ENCODE peak calls at places on chromosomes 12 and 14, in four cellular contexts. One of them, this sample, is unnamed. For H3K9me1, the result is how much of the 10 kb centered on the place peaks cover.

GRCh38 chr12:131836193-131836592 is 8.0 kb downstream of the MMP17 start:
- DNase-seq in K562: no peak
- DNase-seq in keratinocyte: no peak
- DNase-seq in IMR-90: peak
- DNase-seq in this sample: peak

GRCh38 chr14:68306934-68307758 is 485.7 kb downstream of the ZFP36L1 start:
- DNase-seq in K562: no peak
- DNase-seq in keratinocyte: no peak
- DNase-seq in IMR-90: peak
- DNase-seq in this sample: no peak

GRCh38 chr12:98162906-98163678 is 352.3 kb upstream of the TMPO start:
- DNase-seq in K562: no peak
- DNase-seq in keratinocyte: no peak
- DNase-seq in IMR-90: no peak
- DNase-seq in this sample: no peak

GRCh38 chr12:29316772-29317171 is 64.2 kb downstream of the ERGIC2 start:
- DNase-seq in keratinocyte: no peak
- DNase-seq in K562: no peak
- DNase-seq in IMR-90: peak
- DNase-seq in this sample: no peak

GRCh38 chr12:44774815-44775411 is 101.2 kb downstream of the NELL2 start:
- DNase-seq in IMR-90: peak
- DNase-seq in keratinocyte: no peak
- DNase-seq in K562: peak
- DNase-seq in this sample: peak

GRCh38 chr14:74426202-74426582 is at the start of gene SYNDIG1L:
- DNase-seq in K562: no peak
- DNase-seq in keratinocyte: no peak
- DNase-seq in IMR-90: no peak
- DNase-seq in this sample: no peak

GRCh38 chr12:67026847-67027246 is 242.3 kb upstream of the CAND1 start:
- DNase-seq in IMR-90: no peak
- DNase-seq in K562: no peak
- DNase-seq in keratinocyte: no peak
- DNase-seq in this sample: no peak

GRCh38 chr12:121715862-121716435 is 3.4 kb downstream of the TMEM120B start:
- DNase-seq in keratinocyte: no peak
- DNase-seq in K562: no peak
- DNase-seq in IMR-90: no peak
- DNase-seq in this sample: no peak

GRCh38 chr12:81896771-81897170 is 137.6 kb upstream of the PPFIA2 start:
- DNase-seq in K562: no peak
- DNase-seq in keratinocyte: no peak
- DNase-seq in IMR-90: no peak
- DNase-seq in this sample: no peak

GRCh38 chr14:65115615-65116014 is 13.3 kb upstream of the MAX start:
- DNase-seq in keratinocyte: no peak
- DNase-seq in K562: no peak
- DNase-seq in IMR-90: no peak
- DNase-seq in this sample: no peak

GRCh38 chr14:51157012-51157411 is 62.1 kb upstream of the TRIM9 start:
- DNase-seq in IMR-90: peak
- DNase-seq in keratinocyte: no peak
- DNase-seq in K562: no peak
- DNase-seq in this sample: peak

GRCh38 chr12:100789975-100790374 is 4.6 kb upstream of the ANO4 start:
- DNase-seq in K562: no peak
- DNase-seq in IMR-90: no peak
- DNase-seq in keratinocyte: no peak
- DNase-seq in this sample: no peak

DNA sequence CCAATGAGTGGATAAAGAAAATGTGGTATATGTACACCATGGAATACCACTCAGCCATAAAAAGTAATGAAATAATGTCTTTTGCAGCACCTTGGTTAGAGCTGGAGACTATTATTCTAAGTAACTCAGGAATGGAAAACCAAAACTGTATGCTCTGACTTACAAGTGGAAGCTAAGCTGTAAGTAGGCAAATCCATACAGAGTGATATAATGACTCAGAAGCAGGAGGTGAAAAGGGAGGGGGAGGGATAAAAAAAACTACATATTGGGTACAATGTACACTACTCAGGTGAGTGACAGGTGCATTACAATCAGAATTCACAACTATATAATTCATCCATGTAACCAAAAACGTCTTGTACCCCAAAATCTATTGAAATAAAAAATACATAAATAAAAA is 15.1 kb upstream of the CLEC1A start:
- DNase-seq in IMR-90: no peak
- DNase-seq in keratinocyte: no peak
- DNase-seq in K562: no peak
- DNase-seq in this sample: no peak
- H3K9me1 ChIP-seq in IMR-90: under half
- H3K9me1 ChIP-seq in keratinocyte: under half
- H3K9me1 ChIP-seq in K562: under half
- H3K9me1 ChIP-seq in this sample: under half

GRCh38 chr12:117279606-117280005 is 81.8 kb downstream of the NOS1 start:
- DNase-seq in IMR-90: no peak
- DNase-seq in K562: no peak
- DNase-seq in keratinocyte: no peak
- DNase-seq in this sample: no peak
- H3K9me1 ChIP-seq in IMR-90: under half
- H3K9me1 ChIP-seq in K562: under half
- H3K9me1 ChIP-seq in keratinocyte: under half
- H3K9me1 ChIP-seq in this sample: under half

GRCh38 chr14:77040995-77041744 is 12.7 kb upstream of the IRF2BPL start:
- DNase-seq in IMR-90: no peak
- DNase-seq in keratinocyte: no peak
- DNase-seq in K562: no peak
- DNase-seq in this sample: no peak

GRCh38 chr14:77040309-77040994 is 11.9 kb upstream of the IRF2BPL start:
- DNase-seq in K562: peak
- DNase-seq in IMR-90: peak
- DNase-seq in keratinocyte: no peak
- DNase-seq in this sample: peak

GRCh38 chr14:77040059-77040308 is 11.5 kb upstream of the IRF2BPL start:
- DNase-seq in keratinocyte: no peak
- DNase-seq in IMR-90: no peak
- DNase-seq in K562: no peak
- DNase-seq in this sample: no peak

GRCh38 chr14:77037886-77038511 is 9.5 kb upstream of the IRF2BPL start:
- DNase-seq in K562: no peak
- DNase-seq in keratinocyte: no peak
- DNase-seq in IMR-90: no peak
- DNase-seq in this sample: peak

GRCh38 chr14:77039285-77040058 is 11.0 kb upstream of the IRF2BPL start:
- DNase-seq in IMR-90: peak
- DNase-seq in keratinocyte: no peak
- DNase-seq in K562: no peak
- DNase-seq in this sample: peak
- H3K9me1 ChIP-seq in IMR-90: under half
- H3K9me1 ChIP-seq in keratinocyte: under half
- H3K9me1 ChIP-seq in K562: under half
- H3K9me1 ChIP-seq in this sample: under half

DNA sequence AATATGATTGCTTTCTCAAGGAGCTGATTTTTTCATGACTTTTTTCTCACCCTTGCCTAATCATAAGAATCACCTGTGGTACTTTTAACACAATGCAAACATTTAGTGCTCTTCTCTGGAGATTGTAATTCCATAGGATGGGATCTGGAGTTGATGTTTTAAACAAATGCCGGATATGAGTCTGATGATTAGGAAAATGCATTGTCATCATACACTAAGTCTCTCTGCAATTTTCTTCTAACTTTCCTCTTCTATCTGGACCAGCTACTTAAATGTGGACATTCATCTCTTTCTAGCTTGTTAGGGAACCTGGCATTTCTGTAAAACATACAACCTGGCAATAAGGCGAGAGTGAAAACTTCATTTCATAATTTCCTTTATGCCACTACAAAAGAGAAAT is 23.5 kb downstream of the PMCH start:
- DNase-seq in IMR-90: no peak
- DNase-seq in keratinocyte: no peak
- DNase-seq in K562: no peak
- DNase-seq in this sample: peak
- H3K9me1 ChIP-seq in IMR-90: under half
- H3K9me1 ChIP-seq in keratinocyte: under half
- H3K9me1 ChIP-seq in K562: under half
- H3K9me1 ChIP-seq in this sample: under half

GRCh38 chr12:120062976-120063579 is 53.5 kb downstream of the RAB35 start:
- DNase-seq in K562: no peak
- DNase-seq in keratinocyte: no peak
- DNase-seq in IMR-90: no peak
- DNase-seq in this sample: no peak

GRCh38 chr12:120065472-120065871 is 51.1 kb downstream of the RAB35 start:
- DNase-seq in keratinocyte: no peak
- DNase-seq in IMR-90: no peak
- DNase-seq in K562: no peak
- DNase-seq in this sample: no peak

GRCh38 chr12:120060196-120060595 is 56.4 kb downstream of the RAB35 start:
- DNase-seq in K562: no peak
- DNase-seq in keratinocyte: no peak
- DNase-seq in IMR-90: no peak
- DNase-seq in this sample: no peak

GRCh38 chr12:120064054-120064940 is 52.3 kb downstream of the RAB35 start:
- DNase-seq in keratinocyte: no peak
- DNase-seq in K562: no peak
- DNase-seq in IMR-90: no peak
- DNase-seq in this sample: no peak

DNA sequence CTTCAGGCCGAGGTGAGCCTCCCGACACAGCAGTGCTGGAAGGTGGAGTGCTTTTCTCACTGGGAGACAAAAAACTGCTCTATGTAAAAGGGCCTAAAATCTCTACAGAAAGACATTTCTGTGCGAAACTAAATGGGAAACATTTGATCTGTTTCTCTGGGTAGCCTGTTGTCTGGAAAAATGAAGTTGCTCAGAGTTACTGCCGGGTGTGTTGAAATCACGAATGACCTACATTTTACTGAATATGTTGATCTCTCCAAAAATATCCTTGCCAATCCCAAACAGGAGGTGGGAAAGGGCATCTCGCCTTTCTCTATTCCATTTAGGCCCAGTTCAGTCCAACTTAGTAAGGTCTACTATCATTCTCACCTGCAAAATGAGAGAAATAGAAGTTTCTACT is 54.7 kb downstream of the RAB35 start:
- DNase-seq in K562: no peak
- DNase-seq in keratinocyte: no peak
- DNase-seq in IMR-90: no peak
- DNase-seq in this sample: no peak
- H3K9me1 ChIP-seq in K562: under half
- H3K9me1 ChIP-seq in keratinocyte: under half
- H3K9me1 ChIP-seq in IMR-90: under half
- H3K9me1 ChIP-seq in this sample: under half

GRCh38 chr14:100644784-100645183 is 57.6 kb upstream of the BEGAIN start:
- DNase-seq in keratinocyte: no peak
- DNase-seq in IMR-90: no peak
- DNase-seq in K562: peak
- DNase-seq in this sample: no peak
- H3K9me1 ChIP-seq in keratinocyte: under half
- H3K9me1 ChIP-seq in IMR-90: under half
- H3K9me1 ChIP-seq in K562: under half
- H3K9me1 ChIP-seq in this sample: under half

GRCh38 chr14:29802211-29802610 is 125.4 kb downstream of the PRKD1 start:
- DNase-seq in keratinocyte: no peak
- DNase-seq in IMR-90: no peak
- DNase-seq in K562: no peak
- DNase-seq in this sample: no peak

GRCh38 chr14:29805415-29806123 is 122.1 kb downstream of the PRKD1 start:
- DNase-seq in K562: peak
- DNase-seq in IMR-90: peak
- DNase-seq in keratinocyte: no peak
- DNase-seq in this sample: peak

GRCh38 chr14:29803045-29803444 is 124.6 kb downstream of the PRKD1 start:
- DNase-seq in K562: no peak
- DNase-seq in IMR-90: no peak
- DNase-seq in keratinocyte: no peak
- DNase-seq in this sample: no peak

GRCh38 chr14:29804481-29804880 is 123.2 kb downstream of the PRKD1 start:
- DNase-seq in K562: no peak
- DNase-seq in keratinocyte: no peak
- DNase-seq in IMR-90: no peak
- DNase-seq in this sample: no peak

DNA sequence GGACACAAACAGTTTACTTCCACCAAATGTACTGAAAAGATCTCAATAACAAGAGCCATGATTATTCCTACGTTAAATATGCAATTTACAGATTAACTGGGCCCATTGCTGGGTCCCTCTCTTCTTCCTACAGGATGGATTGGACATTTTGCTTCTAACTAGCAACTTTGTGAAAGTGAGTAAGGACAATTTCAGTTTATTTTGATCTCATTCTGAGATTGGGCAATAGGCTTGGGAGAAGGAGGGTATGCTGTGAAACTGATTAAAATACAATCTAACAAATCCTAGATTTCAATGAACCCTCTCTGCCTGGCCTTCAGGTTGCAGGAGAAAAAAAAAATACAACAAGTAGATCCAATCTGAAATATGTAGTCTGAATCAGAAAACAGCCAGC is 121.5 kb downstream of the PRKD1 start:
- DNase-seq in keratinocyte: no peak
- DNase-seq in IMR-90: no peak
- DNase-seq in K562: no peak
- DNase-seq in this sample: no peak
- H3K9me1 ChIP-seq in keratinocyte: under half
- H3K9me1 ChIP-seq in IMR-90: under half
- H3K9me1 ChIP-seq in K562: under half
- H3K9me1 ChIP-seq in this sample: under half